ENCODE peak calls at places on chromosomes 1 and 21, in five cellular contexts. R is naive thymus-derived CD8-positive, alpha-beta T cell; J is GM04504; V is HEK293T; I is stimulated activated CD8-positive, alpha-beta memory T cell treated with anti-CD3 and anti-CD28 coated beads, Interleukin-15, amount 100 ng/mL, for 4 hours. P is an unnamed sample.

GRCh38 chr1:245143849-245144248 is 10.9 kb upstream of the KIF26B start:
- DNase-seq in R (no peak), J (no peak), V (no peak), I (no peak), P (no peak)

GRCh38 chr1:38489844-38490270 is 369.7 kb downstream of the RRAGC start:
- DNase-seq in R (peak), J (no peak), V (peak), I (peak), P (peak)

GRCh38 chr21:36563301-36563926 is 83.5 kb upstream of the CLDN14 start:
- DNase-seq in R (no peak), J (no peak), V (no peak), I (no peak), P (no peak)

GRCh38 chr1:40868051-40868723 is 6.0 kb upstream of the CITED4 start:
- DNase-seq in R (no peak), J (no peak), V (no peak), I (no peak), P (no peak)

GRCh38 chr1:225368036-225368552 is 59.7 kb downstream of the LBR start:
- DNase-seq in R (no peak), J (no peak), V (no peak), I (no peak), P (no peak)

GRCh38 chr1:151611288-151611790 is 511 bp upstream of the SNX27 start:
- DNase-seq in R (no peak), J (no peak), V (no peak), I (no peak), P (no peak)

GRCh38 chr1:100606438-100606837 is 68.5 kb downstream of the GPR88 start:
- DNase-seq in R (no peak), J (no peak), V (peak), I (no peak), P (peak)

GRCh38 chr1:98277111-98277510 is 356.3 kb upstream of the DPYD start:
- DNase-seq in R (no peak), J (no peak), V (no peak), I (no peak), P (no peak)

GRCh38 chr1:40634901-40635655 is 30.4 kb downstream of the RIMS3 start:
- DNase-seq in R (no peak), J (no peak), V (no peak), I (no peak), P (no peak)

GRCh38 chr1:245133995-245134715 is 20.6 kb upstream of the KIF26B start:
- DNase-seq in R (no peak), J (no peak), V (no peak), I (no peak), P (no peak)

GRCh38 chr1:8161546-8162110 is 135.5 kb upstream of the ERRFI1 start:
- DNase-seq in R (no peak), J (no peak), V (no peak), I (no peak), P (no peak)

GRCh38 chr1:199202331-199202730 is 563.5 kb downstream of the PTPRC start:
- DNase-seq in R (no peak), J (no peak), V (no peak), I (no peak), P (no peak)